ENCODE peak calls at places on chromosomes 6 and 20, in nine cellular contexts. H is stomach, L is ovary, O is left ventricle myocardium inferior, N is tibial nerve, I is IMR-90, G is adrenal gland, R is testis, E is heart right ventricle. T is an unnamed sample.

GRCh38 chr20:24835195-24835594 is 113.9 kb upstream of the CST7 start:
- DNase-seq in H (no peak), L (no peak), O (no peak), N (no peak), I (no peak), G (no peak), R (no peak), E (no peak), T (no peak)

GRCh38 chr20:15564981-15565380 is 1008.3 kb downstream of the KIF16B start:
- DNase-seq in H (no peak), L (no peak), O (no peak), N (no peak), I (no peak), G (no peak), R (no peak), E (no peak), T (no peak)

GRCh38 chr20:37095108-37095608 is 639 bp downstream of the RBL1 start:
- DNase-seq in H (no peak), L (no peak), O (no peak), N (no peak), I (no peak), G (peak; percentile 4), R (no peak), E (no peak), T (no peak)

GRCh38 chr6:154593122-154593521 is 82.6 kb upstream of the CNKSR3 start:
- DNase-seq in H (no peak), L (no peak), O (peak; percentile 44), N (no peak), I (no peak), G (no peak), R (no peak), E (peak; percentile 73), T (no peak)

GRCh38 chr6:119395192-119395591 is 45.6 kb upstream of the MAN1A1 start:
- DNase-seq in H (no peak), L (no peak), O (no peak), N (no peak), I (no peak), G (no peak), R (no peak), E (no peak), T (no peak)

GRCh38 chr20:48631114-48632016 is 196.4 kb downstream of the PREX1 start:
- DNase-seq in H (no peak), L (no peak), O (no peak), N (no peak), I (peak; percentile 24), G (no peak), R (no peak), E (no peak), T (peak; percentile 96)

GRCh38 chr6:34223381-34223963 is 13.2 kb upstream of the HMGA1 start:
- DNase-seq in H (no peak), L (peak; percentile 54), O (no peak), N (no peak), I (no peak), G (no peak), R (no peak), E (no peak), T (no peak)

GRCh38 chr6:72554761-72555221 is 67.1 kb upstream of the KCNQ5 start:
- DNase-seq in H (no peak), L (no peak), O (no peak), N (no peak), I (peak; percentile 17), G (no peak), R (no peak), E (no peak), T (no peak)

GRCh38 chr6:12911387-12911960 is 194.9 kb downstream of the PHACTR1 start:
- DNase-seq in H (no peak), L (no peak), O (no peak), N (peak; percentile 50), I (peak; percentile 9), G (no peak), R (no peak), E (no peak), T (no peak)

GRCh38 chr20:11791316-11792228 is 126.1 kb upstream of the BTBD3 start:
- DNase-seq in H (no peak), L (no peak), O (no peak), N (no peak), I (no peak), G (no peak), R (no peak), E (no peak), T (no peak)

GRCh38 chr6:144478487-144478886 is 193.4 kb downstream of the UTRN start:
- DNase-seq in H (no peak), L (peak; percentile 30), O (peak; percentile 57), N (peak; percentile 17), I (no peak), G (no peak), R (peak; percentile 55), E (peak; percentile 60), T (no peak)

GRCh38 chr20:23092409-23092756 is 6.3 kb upstream of the CD93 start:
- DNase-seq in H (no peak), L (no peak), O (no peak), N (no peak), I (no peak), G (no peak), R (peak; percentile 36), E (no peak), T (peak; percentile 63)

GRCh38 chr20:59001068-59001448 is 6.0 kb downstream of the CTSZ start:
- DNase-seq in H (no peak), L (no peak), O (no peak), N (no peak), I (no peak), G (no peak), R (no peak), E (no peak), T (no peak)

GRCh38 chr20:59002388-59002787 is 4.7 kb downstream of the CTSZ start:
- DNase-seq in H (no peak), L (no peak), O (no peak), N (no peak), I (no peak), G (no peak), R (no peak), E (no peak), T (no peak)

GRCh38 chr20:59004493-59004762 is 2.6 kb downstream of the CTSZ start:
- DNase-seq in H (peak; percentile 61), L (no peak), O (peak; percentile 61), N (peak; percentile 30), I (no peak), G (peak; percentile 55), R (no peak), E (peak; percentile 53), T (no peak)

GRCh38 chr20:59003836-59004492 is 3.1 kb downstream of the CTSZ start:
- DNase-seq in H (no peak), L (no peak), O (no peak), N (no peak), I (no peak), G (no peak), R (no peak), E (no peak), T (no peak)

GRCh38 chr20:59002874-59003399 is 4.1 kb downstream of the CTSZ start:
- DNase-seq in H (no peak), L (no peak), O (no peak), N (no peak), I (no peak), G (no peak), R (no peak), E (no peak), T (no peak)
- H3K27ac ChIP-seq in H (no peak overlapping the region), L (no peak overlapping the region), O (no peak overlapping the region), N (no peak overlapping the region), I (no peak overlapping the region), G (no peak overlapping the region), R (no peak overlapping the region), E (no peak overlapping the region), T (no peak overlapping the region)

DNA sequence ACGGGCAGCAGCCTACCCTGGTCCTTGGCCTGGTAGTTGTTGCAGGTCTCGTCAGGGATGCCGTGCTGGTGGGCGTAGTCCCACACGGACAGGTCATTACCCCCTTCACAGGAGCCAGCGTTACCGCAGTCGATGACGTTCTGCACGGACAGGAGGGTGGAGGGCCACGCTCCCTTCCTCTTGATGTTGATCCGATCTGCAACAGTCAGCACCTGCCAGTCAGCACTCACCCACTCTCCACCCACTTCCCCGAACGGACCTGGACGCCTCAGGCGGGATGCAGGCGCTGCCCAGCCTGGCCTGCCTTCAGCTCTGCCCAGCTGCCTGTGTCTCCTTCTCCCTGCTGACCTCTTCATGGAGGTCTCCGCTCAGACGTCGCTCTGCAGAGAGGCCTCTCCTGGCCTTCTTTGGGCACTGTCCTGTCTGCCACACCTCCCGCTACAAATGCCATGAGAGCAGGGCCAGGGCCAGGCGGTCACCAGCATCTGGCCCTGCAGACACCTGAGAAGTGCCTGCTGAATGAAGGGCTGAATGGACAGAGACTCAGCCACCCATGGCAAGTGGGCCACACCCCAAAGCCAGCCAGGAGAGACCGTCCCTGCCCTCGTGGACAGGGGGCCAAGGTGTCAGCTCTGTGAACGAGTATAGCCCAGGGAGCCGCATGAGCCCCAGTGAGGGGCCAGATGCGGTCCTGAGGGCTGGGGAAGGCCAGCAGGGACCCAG is 5.4 kb downstream of the CTSZ start:
- DNase-seq in H (no peak), L (no peak), O (no peak), N (no peak), I (no peak), G (no peak), R (no peak), E (no peak), T (no peak)
- H3K9me3 ChIP-seq in H (no peaks in the 10 kb centered on the region), L (no peaks in the 10 kb centered on the region), O (no peaks in the 10 kb centered on the region), N (no peaks in the 10 kb centered on the region), I (no peaks in the 10 kb centered on the region), G (no peaks in the 10 kb centered on the region), R (no peaks in the 10 kb centered on the region), E (no peaks in the 10 kb centered on the region), T (no peaks in the 10 kb centered on the region)

GRCh38 chr20:61626412-61626811 is 374.4 kb downstream of the CDH4 start:
- DNase-seq in H (no peak), L (no peak), O (no peak), N (no peak), I (no peak), G (no peak), R (no peak), E (no peak), T (no peak)
- H3K4me1 ChIP-seq in H (no peaks in the 10 kb centered on the region), L (peaks cover 3% of the 10 kb centered on the region), O (peaks cover 12% of the 10 kb centered on the region), N (no peaks in the 10 kb centered on the region), I (no peaks in the 10 kb centered on the region), G (no peaks in the 10 kb centered on the region), R (peaks cover 17% of the 10 kb centered on the region), E (no peaks in the 10 kb centered on the region), T (peaks cover 19% of the 10 kb centered on the region)

GRCh38 chr6:44201200-44201599 is 15.5 kb upstream of the MYMX start:
- DNase-seq in H (peak; percentile 51), L (no peak), O (no peak), N (no peak), I (no peak), G (no peak), R (no peak), E (no peak), T (peak; percentile 63)

GRCh38 chr6:44202972-44203750 is 13.6 kb upstream of the MYMX start:
- DNase-seq in H (no peak), L (no peak), O (no peak), N (no peak), I (no peak), G (no peak), R (no peak), E (no peak), T (no peak)

GRCh38 chr6:44202332-44202971 is 14.3 kb upstream of the MYMX start:
- DNase-seq in H (no peak), L (no peak), O (no peak), N (no peak), I (no peak), G (peak; percentile 8), R (no peak), E (no peak), T (no peak)

GRCh38 chr6:44199883-44200282 is 16.8 kb upstream of the MYMX start:
- DNase-seq in H (no peak), L (no peak), O (no peak), N (no peak), I (no peak), G (peak; percentile 72), R (no peak), E (no peak), T (no peak)

GRCh38 chr6:44201638-44202303 is 15.0 kb upstream of the MYMX start:
- DNase-seq in H (no peak), L (no peak), O (no peak), N (no peak), I (no peak), G (no peak), R (no peak), E (no peak), T (peak; percentile 35)
- H3K27ac ChIP-seq in H (no peak overlapping the region), L (no peak overlapping the region), O (peak overlapping the region; percentile 77), N (no peak overlapping the region), I (no peak overlapping the region), G (peak overlapping the region; percentile 44), R (no peak overlapping the region), E (peak overlapping the region; percentile 53), T (peak overlapping the region; percentile 99)